ENCODE peak calls at places on chromosome 2, in eight cellular contexts. One of them, this sample, is unnamed.

GRCh38 chr2:25537526-25537925 is 135.9 kb downstream of the DTNB start:
- DNase-seq in Calu3: no peak
- DNase-seq in lung: no peak
- DNase-seq in upper lobe of left lung: no peak
- DNase-seq in BE2C: no peak
- DNase-seq in nephron progenitor cell: no peak
- DNase-seq in epithelial cell of esophagus: no peak
- DNase-seq in fibroblast of lung: no peak
- DNase-seq in this sample: no peak

GRCh38 chr2:20291106-20291564 is 59.5 kb downstream of the PUM2 start:
- DNase-seq in upper lobe of left lung: peak
- DNase-seq in nephron progenitor cell: peak
- DNase-seq in lung: peak
- DNase-seq in BE2C: peak
- DNase-seq in epithelial cell of esophagus: peak
- DNase-seq in fibroblast of lung: peak
- DNase-seq in Calu3: peak
- DNase-seq in this sample: no peak

GRCh38 chr2:48545244-48545643 is 15.3 kb downstream of the STON1 start:
- DNase-seq in BE2C: peak
- DNase-seq in upper lobe of left lung: no peak
- DNase-seq in fibroblast of lung: no peak
- DNase-seq in lung: no peak
- DNase-seq in nephron progenitor cell: no peak
- DNase-seq in epithelial cell of esophagus: no peak
- DNase-seq in Calu3: no peak
- DNase-seq in this sample: no peak

GRCh38 chr2:65807942-65808341 is 375.5 kb upstream of the SPRED2 start:
- DNase-seq in BE2C: no peak
- DNase-seq in nephron progenitor cell: no peak
- DNase-seq in fibroblast of lung: no peak
- DNase-seq in Calu3: no peak
- DNase-seq in upper lobe of left lung: no peak
- DNase-seq in lung: no peak
- DNase-seq in epithelial cell of esophagus: no peak
- DNase-seq in this sample: no peak

GRCh38 chr2:173187911-173188788 is 112.5 kb downstream of the MAP3K20 start:
- DNase-seq in fibroblast of lung: peak
- DNase-seq in epithelial cell of esophagus: peak
- DNase-seq in BE2C: no peak
- DNase-seq in lung: no peak
- DNase-seq in Calu3: peak
- DNase-seq in nephron progenitor cell: no peak
- DNase-seq in upper lobe of left lung: no peak
- DNase-seq in this sample: no peak

GRCh38 chr2:19837235-19837766 is 64.5 kb downstream of the TTC32 start:
- DNase-seq in Calu3: no peak
- DNase-seq in fibroblast of lung: no peak
- DNase-seq in upper lobe of left lung: no peak
- DNase-seq in nephron progenitor cell: no peak
- DNase-seq in BE2C: no peak
- DNase-seq in lung: peak
- DNase-seq in epithelial cell of esophagus: peak
- DNase-seq in this sample: no peak

GRCh38 chr2:209613941-209614340 is 157.7 kb upstream of the UNC80 start:
- DNase-seq in lung: no peak
- DNase-seq in epithelial cell of esophagus: no peak
- DNase-seq in nephron progenitor cell: no peak
- DNase-seq in fibroblast of lung: no peak
- DNase-seq in upper lobe of left lung: no peak
- DNase-seq in BE2C: no peak
- DNase-seq in Calu3: no peak
- DNase-seq in this sample: no peak

GRCh38 chr2:217953011-217953481 is 49.7 kb downstream of the TNS1 start:
- DNase-seq in epithelial cell of esophagus: no peak
- DNase-seq in nephron progenitor cell: no peak
- DNase-seq in BE2C: peak
- DNase-seq in Calu3: no peak
- DNase-seq in upper lobe of left lung: no peak
- DNase-seq in fibroblast of lung: peak
- DNase-seq in lung: no peak
- DNase-seq in this sample: no peak

GRCh38 chr2:99675110-99675661 is 185.4 kb upstream of the REV1 start:
- DNase-seq in upper lobe of left lung: no peak
- DNase-seq in epithelial cell of esophagus: no peak
- DNase-seq in lung: no peak
- DNase-seq in BE2C: no peak
- DNase-seq in Calu3: no peak
- DNase-seq in nephron progenitor cell: no peak
- DNase-seq in fibroblast of lung: no peak
- DNase-seq in this sample: peak

GRCh38 chr2:239555566-239555895 is 154.7 kb upstream of the HDAC4 start:
- DNase-seq in fibroblast of lung: no peak
- DNase-seq in Calu3: no peak
- DNase-seq in epithelial cell of esophagus: no peak
- DNase-seq in upper lobe of left lung: no peak
- DNase-seq in nephron progenitor cell: no peak
- DNase-seq in BE2C: no peak
- DNase-seq in lung: no peak
- DNase-seq in this sample: no peak

GRCh38 chr2:211068108-211068780 is 511.8 kb downstream of the CPS1 start:
- DNase-seq in upper lobe of left lung: no peak
- DNase-seq in nephron progenitor cell: no peak
- DNase-seq in epithelial cell of esophagus: no peak
- DNase-seq in BE2C: no peak
- DNase-seq in Calu3: no peak
- DNase-seq in lung: no peak
- DNase-seq in fibroblast of lung: no peak
- DNase-seq in this sample: no peak

GRCh38 chr2:675982-676646 is 1.1 kb downstream of the TMEM18 start:
- DNase-seq in fibroblast of lung: peak
- DNase-seq in lung: peak
- DNase-seq in Calu3: peak
- DNase-seq in nephron progenitor cell: peak
- DNase-seq in epithelial cell of esophagus: peak
- DNase-seq in upper lobe of left lung: no peak
- DNase-seq in BE2C: peak
- DNase-seq in this sample: no peak

GRCh38 chr2:228048838-228049490 is 132.5 kb downstream of the SPHKAP start:
- DNase-seq in upper lobe of left lung: peak
- DNase-seq in lung: peak
- DNase-seq in Calu3: peak
- DNase-seq in fibroblast of lung: peak
- DNase-seq in BE2C: no peak
- DNase-seq in nephron progenitor cell: peak
- DNase-seq in epithelial cell of esophagus: peak
- DNase-seq in this sample: no peak

GRCh38 chr2:126703311-126703710 is 47.4 kb downstream of the GYPC start:
- DNase-seq in Calu3: no peak
- DNase-seq in fibroblast of lung: no peak
- DNase-seq in lung: no peak
- DNase-seq in nephron progenitor cell: no peak
- DNase-seq in BE2C: no peak
- DNase-seq in upper lobe of left lung: no peak
- DNase-seq in epithelial cell of esophagus: no peak
- DNase-seq in this sample: peak

GRCh38 chr2:46066591-46066990 is 230.6 kb upstream of the EPAS1 start:
- DNase-seq in nephron progenitor cell: no peak
- DNase-seq in fibroblast of lung: peak
- DNase-seq in lung: no peak
- DNase-seq in epithelial cell of esophagus: no peak
- DNase-seq in upper lobe of left lung: no peak
- DNase-seq in Calu3: no peak
- DNase-seq in BE2C: no peak
- DNase-seq in this sample: no peak

GRCh38 chr2:162798407-162798806 is 40.2 kb downstream of the KCNH7 start:
- DNase-seq in lung: no peak
- DNase-seq in fibroblast of lung: no peak
- DNase-seq in Calu3: no peak
- DNase-seq in nephron progenitor cell: no peak
- DNase-seq in epithelial cell of esophagus: no peak
- DNase-seq in BE2C: no peak
- DNase-seq in upper lobe of left lung: no peak
- DNase-seq in this sample: no peak

DNA sequence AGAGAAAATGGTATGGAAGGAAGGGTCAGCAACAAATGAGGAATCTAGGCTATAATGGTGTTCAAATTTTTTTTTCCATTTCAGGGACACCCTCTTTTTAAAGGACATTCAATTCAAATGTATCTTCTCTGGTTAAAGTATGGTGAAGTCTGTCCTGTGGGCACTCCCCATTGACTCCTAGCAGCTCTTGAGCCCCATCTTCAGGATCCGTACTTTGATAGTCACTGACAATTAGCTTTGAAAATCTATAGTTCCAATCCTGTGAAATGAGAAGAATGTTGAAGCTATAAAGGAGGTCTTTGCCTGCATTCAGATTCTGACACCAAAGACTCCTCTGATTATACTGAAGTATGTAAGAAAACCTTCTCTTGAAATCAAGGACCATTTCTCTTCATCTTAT is 43.3 kb downstream of the KCNH7 start:
- DNase-seq in upper lobe of left lung: no peak
- DNase-seq in nephron progenitor cell: no peak
- DNase-seq in fibroblast of lung: no peak
- DNase-seq in lung: no peak
- DNase-seq in BE2C: no peak
- DNase-seq in epithelial cell of esophagus: peak
- DNase-seq in Calu3: peak
- DNase-seq in this sample: no peak
- TF ChIP-seq CTCF in upper lobe of left lung: no peak
- TF ChIP-seq CTCF in nephron progenitor cell: no peak
- TF ChIP-seq CTCF in fibroblast of lung: no peak
- TF ChIP-seq CTCF in lung: no peak
- TF ChIP-seq CTCF in BE2C: no peak
- TF ChIP-seq CTCF in epithelial cell of esophagus: peak
- TF ChIP-seq CTCF in Calu3: no peak
- TF ChIP-seq CTCF in this sample: peak

DNA sequence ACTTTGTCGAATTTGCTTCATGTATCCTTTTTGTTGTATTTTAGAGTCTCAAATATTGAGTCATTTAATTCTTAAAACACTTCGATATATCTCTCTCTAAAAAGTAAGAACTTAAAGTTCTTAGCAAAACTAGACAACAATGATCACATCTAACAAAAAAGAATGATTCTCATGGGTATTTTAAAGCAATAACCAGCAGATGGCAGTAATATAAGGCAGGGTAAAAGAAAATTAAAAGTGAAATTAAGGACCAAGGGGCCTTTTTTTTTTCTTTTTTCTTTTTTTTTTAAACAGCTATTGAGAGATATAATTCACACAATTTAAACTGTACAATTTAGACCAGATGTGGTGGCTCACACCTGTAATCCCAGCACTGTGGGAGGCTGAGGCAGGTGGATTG is 9.9 kb upstream of the AOX1 start:
- DNase-seq in BE2C: no peak
- DNase-seq in fibroblast of lung: peak
- DNase-seq in epithelial cell of esophagus: no peak
- DNase-seq in upper lobe of left lung: no peak
- DNase-seq in nephron progenitor cell: no peak
- DNase-seq in lung: no peak
- DNase-seq in Calu3: no peak
- DNase-seq in this sample: no peak
- TF ChIP-seq CTCF in BE2C: peak
- TF ChIP-seq CTCF in fibroblast of lung: no peak
- TF ChIP-seq CTCF in epithelial cell of esophagus: peak
- TF ChIP-seq CTCF in upper lobe of left lung: no peak
- TF ChIP-seq CTCF in nephron progenitor cell: no peak
- TF ChIP-seq CTCF in lung: no peak
- TF ChIP-seq CTCF in Calu3: no peak
- TF ChIP-seq CTCF in this sample: peak

DNA sequence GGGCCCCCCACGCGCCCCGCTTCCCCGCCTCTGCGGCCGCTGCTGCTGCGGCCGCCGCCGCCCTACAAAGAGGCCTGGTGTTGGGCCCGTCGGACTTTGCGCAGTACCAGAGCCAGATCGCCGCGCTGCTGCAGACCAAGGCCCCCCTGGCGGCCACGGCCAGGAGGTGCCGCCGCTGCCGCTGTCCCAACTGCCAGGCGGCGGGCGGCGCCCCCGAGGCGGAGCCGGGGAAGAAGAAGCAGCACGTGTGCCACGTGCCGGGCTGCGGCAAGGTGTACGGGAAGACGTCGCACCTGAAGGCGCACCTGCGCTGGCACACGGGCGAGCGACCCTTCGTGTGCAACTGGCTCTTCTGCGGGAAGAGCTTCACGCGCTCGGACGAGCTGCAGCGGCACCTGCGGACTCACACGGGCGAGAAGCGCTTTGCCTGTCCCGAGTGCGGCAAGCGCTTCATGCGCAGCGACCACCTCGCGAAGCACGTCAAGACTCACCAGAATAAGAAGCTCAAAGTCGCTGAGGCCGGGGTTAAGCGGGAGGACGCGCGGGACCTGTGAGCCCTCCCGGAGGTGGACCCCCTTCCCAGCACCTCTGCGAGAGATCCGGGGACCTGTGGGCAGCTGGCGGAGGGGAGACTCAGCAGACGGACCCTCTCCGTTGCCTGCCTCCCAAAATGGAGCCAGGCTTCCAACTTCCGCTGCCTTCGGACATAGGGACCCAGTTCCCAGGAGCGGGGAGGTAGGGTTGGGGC is 1.9 kb downstream of the SP5 start:
- DNase-seq in Calu3: no peak
- DNase-seq in upper lobe of left lung: peak
- DNase-seq in nephron progenitor cell: peak
- DNase-seq in fibroblast of lung: peak
- DNase-seq in BE2C: peak
- DNase-seq in lung: peak
- DNase-seq in epithelial cell of esophagus: peak
- DNase-seq in this sample: no peak
- TF ChIP-seq CTCF in Calu3: no peak
- TF ChIP-seq CTCF in upper lobe of left lung: peak
- TF ChIP-seq CTCF in nephron progenitor cell: peak
- TF ChIP-seq CTCF in fibroblast of lung: peak
- TF ChIP-seq CTCF in BE2C: peak
- TF ChIP-seq CTCF in lung: no peak
- TF ChIP-seq CTCF in epithelial cell of esophagus: peak
- TF ChIP-seq CTCF in this sample: peak

GRCh38 chr2:178877874-178878273 is 70.7 kb upstream of the TTN start:
- DNase-seq in nephron progenitor cell: no peak
- DNase-seq in upper lobe of left lung: no peak
- DNase-seq in fibroblast of lung: no peak
- DNase-seq in lung: no peak
- DNase-seq in Calu3: no peak
- DNase-seq in BE2C: no peak
- DNase-seq in epithelial cell of esophagus: no peak
- DNase-seq in this sample: no peak

GRCh38 chr2:178886006-178886405 is 78.8 kb upstream of the TTN start:
- DNase-seq in Calu3: no peak
- DNase-seq in lung: no peak
- DNase-seq in nephron progenitor cell: no peak
- DNase-seq in BE2C: no peak
- DNase-seq in fibroblast of lung: no peak
- DNase-seq in epithelial cell of esophagus: peak
- DNase-seq in upper lobe of left lung: no peak
- DNase-seq in this sample: no peak

GRCh38 chr2:178884440-178884839 is 77.2 kb upstream of the TTN start:
- DNase-seq in upper lobe of left lung: no peak
- DNase-seq in fibroblast of lung: no peak
- DNase-seq in Calu3: no peak
- DNase-seq in lung: no peak
- DNase-seq in epithelial cell of esophagus: no peak
- DNase-seq in BE2C: no peak
- DNase-seq in nephron progenitor cell: no peak
- DNase-seq in this sample: no peak

GRCh38 chr2:178880257-178880656 is 73.0 kb upstream of the TTN start:
- DNase-seq in fibroblast of lung: no peak
- DNase-seq in nephron progenitor cell: no peak
- DNase-seq in epithelial cell of esophagus: no peak
- DNase-seq in upper lobe of left lung: no peak
- DNase-seq in BE2C: no peak
- DNase-seq in lung: no peak
- DNase-seq in Calu3: no peak
- DNase-seq in this sample: no peak

GRCh38 chr2:178882666-178883440 is 75.6 kb upstream of the TTN start:
- DNase-seq in nephron progenitor cell: no peak
- DNase-seq in Calu3: no peak
- DNase-seq in fibroblast of lung: peak
- DNase-seq in BE2C: no peak
- DNase-seq in upper lobe of left lung: no peak
- DNase-seq in epithelial cell of esophagus: peak
- DNase-seq in lung: no peak
- DNase-seq in this sample: no peak
- TF ChIP-seq CTCF in nephron progenitor cell: no peak
- TF ChIP-seq CTCF in Calu3: no peak
- TF ChIP-seq CTCF in fibroblast of lung: no peak
- TF ChIP-seq CTCF in BE2C: no peak
- TF ChIP-seq CTCF in upper lobe of left lung: no peak
- TF ChIP-seq CTCF in epithelial cell of esophagus: no peak
- TF ChIP-seq CTCF in lung: no peak
- TF ChIP-seq CTCF in this sample: no peak